ENCODE peak calls at places on chromosomes 16 and 17, in ten cellular contexts. Y, G, S, L, O, F, Q, U, W and T are unnamed samples.

GRCh38 chr16:12573730-12574383 is 229.8 kb downstream of the CPPED1 start:
- DNase-seq in Y (peak), G (peak), S (peak), L (peak), O (peak), F (no peak), Q (peak), U (peak), W (peak), T (peak)

GRCh38 chr16:49453001-49453400 is 79.4 kb downstream of the C16orf78 start:
- DNase-seq in Y (no peak), G (peak), S (no peak), L (no peak), O (no peak), F (no peak), Q (no peak), U (no peak), W (no peak), T (no peak)

GRCh38 chr16:85845276-85845675 is 45.8 kb downstream of the COX4I1 start:
- DNase-seq in Y (no peak), G (no peak), S (no peak), L (no peak), O (no peak), F (no peak), Q (no peak), U (no peak), W (no peak), T (no peak)

GRCh38 chr16:13397126-13397525 is 495.7 kb downstream of the SHISA9 start:
- DNase-seq in Y (peak), G (no peak), S (no peak), L (no peak), O (no peak), F (no peak), Q (no peak), U (no peak), W (no peak), T (no peak)

GRCh38 chr16:89473136-89473712 is 17.1 kb downstream of the ANKRD11 start:
- DNase-seq in Y (no peak), G (no peak), S (no peak), L (no peak), O (no peak), F (no peak), Q (no peak), U (no peak), W (peak), T (no peak)

GRCh38 chr17:7479389-7480192 is at the start of gene ZBTB4:
- DNase-seq in Y (peak), G (peak), S (peak), L (no peak), O (no peak), F (no peak), Q (no peak), U (peak), W (peak), T (peak)

GRCh38 chr16:60261425-60261824 is 1527.3 kb upstream of the GOT2 start:
- DNase-seq in Y (peak), G (no peak), S (no peak), L (no peak), O (no peak), F (no peak), Q (no peak), U (no peak), W (no peak), T (no peak)

GRCh38 chr16:1532081-1532760 is 1.2 kb upstream of the TMEM204 start:
- DNase-seq in Y (no peak), G (peak), S (no peak), L (peak), O (no peak), F (no peak), Q (no peak), U (no peak), W (no peak), T (no peak)

GRCh38 chr16:48408688-48409087 is 23.5 kb upstream of the SIAH1 start:
- DNase-seq in Y (no peak), G (peak), S (no peak), L (no peak), O (no peak), F (no peak), Q (no peak), U (peak), W (peak), T (no peak)

GRCh38 chr16:88070341-88070740 is 119.1 kb downstream of the BANP start:
- DNase-seq in Y (no peak), G (no peak), S (no peak), L (no peak), O (no peak), F (no peak), Q (no peak), U (no peak), W (no peak), T (no peak)

GRCh38 chr17:48726916-48727286 is 1.6 kb downstream of the HOXB13 start:
- DNase-seq in Y (no peak), G (no peak), S (no peak), L (no peak), O (no peak), F (no peak), Q (no peak), U (no peak), W (no peak), T (no peak)

GRCh38 chr16:11526921-11527320 is 59.8 kb downstream of the LITAF start:
- DNase-seq in Y (peak), G (no peak), S (no peak), L (no peak), O (no peak), F (no peak), Q (no peak), U (no peak), W (no peak), T (no peak)

GRCh38 chr16:1493746-1494094 is 560 bp downstream of the TELO2 start:
- DNase-seq in Y (peak), G (no peak), S (no peak), L (no peak), O (no peak), F (no peak), Q (no peak), U (peak), W (no peak), T (peak)

GRCh38 chr17:61689610-61690180 is 98.7 kb upstream of the NACA2 start:
- DNase-seq in Y (no peak), G (no peak), S (no peak), L (peak), O (no peak), F (no peak), Q (no peak), U (peak), W (peak), T (no peak)

GRCh38 chr16:3029499-3030127 is 5.8 kb downstream of the THOC6 start:
- DNase-seq in Y (peak), G (no peak), S (no peak), L (peak), O (no peak), F (no peak), Q (no peak), U (peak), W (peak), T (no peak)

GRCh38 chr16:50261707-50262235 is 4.6 kb upstream of the ADCY7 start:
- DNase-seq in Y (no peak), G (peak), S (no peak), L (no peak), O (no peak), F (no peak), Q (no peak), U (no peak), W (no peak), T (no peak)